ENCODE peak calls at places on chromosomes 6 and 20, in eight cellular contexts. M is SJSA1; V is effector memory CD4-positive, alpha-beta T cell; U is prostate gland; C is cardiac muscle cell; P is adipocyte; B is right atrium auricular region; Q is aorta. G is an unnamed sample.

GRCh38 chr6:16876201-16876600 is 114.9 kb upstream of the ATXN1 start:
- DNase-seq in P (no peak), U (no peak), Q (no peak), C (no peak), M (no peak), V (no peak), B (no peak), G (no peak)

GRCh38 chr20:59031326-59032022 is 661 bp downstream of the ATP5F1E start:
- DNase-seq in M (no peak), B (no peak), V (no peak), P (no peak), Q (no peak), C (peak; percentile 10), U (no peak), G (no peak)

GRCh38 chr6:45880139-45880538 is 135.5 kb downstream of the CLIC5 start:
- DNase-seq in U (no peak), V (no peak), M (peak; percentile 84), B (no peak), P (no peak), Q (no peak), C (peak; percentile 12), G (peak; percentile 59)

GRCh38 chr6:75113446-75113845 is 92.4 kb downstream of the COL12A1 start:
- DNase-seq in U (no peak), C (peak; percentile 45), Q (no peak), P (no peak), B (no peak), V (no peak), M (no peak), G (no peak)

GRCh38 chr20:60921021-60921622 is 330.9 kb upstream of the CDH4 start:
- DNase-seq in Q (no peak), B (no peak), U (no peak), P (peak; percentile 1), V (no peak), C (no peak), M (no peak), G (peak; percentile 25)

GRCh38 chr6:84667252-84668213 is 96.9 kb downstream of the TBX18 start:
- DNase-seq in P (no peak), M (no peak), B (no peak), C (peak; percentile 27), U (no peak), Q (no peak), V (no peak), G (no peak)

GRCh38 chr6:120355822-120356221 is 978.5 kb downstream of the TBC1D32 start:
- DNase-seq in C (peak; percentile 43), M (no peak), P (no peak), U (no peak), Q (no peak), B (no peak), V (no peak), G (no peak)

GRCh38 chr6:108944058-108944457 is 95.8 kb downstream of the ARMC2 start:
- DNase-seq in M (no peak), U (no peak), P (no peak), Q (no peak), C (no peak), B (no peak), V (no peak), G (no peak)

GRCh38 chr6:28947067-28947765 is 23.4 kb upstream of the TRIM27 start:
- DNase-seq in P (no peak), V (no peak), Q (no peak), C (no peak), B (no peak), U (no peak), M (no peak), G (no peak)

GRCh38 chr6:35719407-35719829 is 17.4 kb upstream of the ARMC12 start:
- DNase-seq in B (no peak), C (no peak), U (no peak), M (no peak), V (no peak), Q (peak; percentile 53), P (peak; percentile 31), G (no peak)
- H3K4me3 ChIP-seq in B (peak overlapping the region; percentile 19), C (no peak overlapping the region), U (no peak overlapping the region), M (no peak overlapping the region), V (no peak overlapping the region), Q (no peak overlapping the region), P (peak overlapping the region; percentile 42), G (no peak overlapping the region)

GRCh38 chr20:40682104-40683045 is 6.7 kb downstream of the MAFB start:
- DNase-seq in C (peak; percentile 67), B (peak; percentile 72), Q (no peak), M (no peak), P (peak; percentile 10), V (no peak), U (no peak), G (peak; percentile 86)
- H3K4me3 ChIP-seq in C (peak overlapping the region; percentile 32), B (peak overlapping the region; percentile 54), Q (no peak overlapping the region), M (no peak overlapping the region), P (peak overlapping the region; percentile 72), V (no peak overlapping the region), U (peak overlapping the region; percentile 4), G (peak overlapping the region; percentile 36)

DNA sequence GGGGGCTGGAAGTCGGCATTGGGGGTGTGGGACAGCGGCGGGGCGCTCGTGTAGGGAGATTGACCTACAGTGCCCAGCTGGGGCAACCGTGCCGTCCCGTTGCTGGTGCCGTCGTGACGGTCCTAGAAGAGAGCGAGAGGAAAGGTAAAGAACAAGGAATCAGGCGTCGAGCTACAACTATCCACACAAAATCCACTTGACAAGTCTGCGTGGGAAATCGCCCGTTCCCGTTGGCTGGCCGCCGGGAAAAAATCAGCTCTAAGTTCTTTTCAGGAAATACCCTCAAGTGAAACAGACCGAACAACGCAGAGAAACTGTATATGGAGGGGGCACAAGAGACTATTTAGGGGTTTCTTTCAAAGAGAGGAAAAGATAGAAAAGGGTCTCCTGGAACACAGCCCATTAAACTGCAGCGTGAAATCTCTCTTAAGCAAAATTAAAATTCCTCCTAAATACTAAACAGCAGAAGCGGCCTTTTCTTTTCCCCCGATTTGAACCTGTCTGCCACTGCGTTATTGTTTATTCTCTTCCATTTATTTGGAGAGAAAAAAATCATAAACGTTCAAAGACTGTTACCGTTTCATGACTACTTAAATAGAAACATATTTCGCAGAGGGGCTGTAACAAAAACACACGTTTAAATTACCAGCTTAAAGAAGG is 4.5 kb downstream of the TFAP2A start:
- DNase-seq in Q (no peak), M (peak; percentile 45), P (peak; percentile 37), C (no peak), B (no peak), U (no peak), V (no peak), G (no peak)
- H3K4me3 ChIP-seq in Q (no peak overlapping the region), M (peak overlapping the region; percentile 96), P (no peak overlapping the region), C (no peak overlapping the region), B (peak overlapping the region; percentile 62), U (peak overlapping the region; percentile 71), V (no peak overlapping the region), G (no peak overlapping the region)

GRCh38 chr6:105452924-105453756 is 50.3 kb upstream of the PREP start:
- DNase-seq in C (no peak), B (no peak), M (no peak), U (no peak), Q (no peak), P (no peak), V (peak; percentile 16), G (peak; percentile 47)
- H3K4me3 ChIP-seq in C (no peak overlapping the region), B (no peak overlapping the region), M (no peak overlapping the region), U (no peak overlapping the region), Q (no peak overlapping the region), P (no peak overlapping the region), V (no peak overlapping the region), G (no peak overlapping the region)

GRCh38 chr6:18503588-18504231 is 116.6 kb downstream of the RNF144B start:
- DNase-seq in B (peak; percentile 66), C (peak; percentile 86), P (peak; percentile 91), U (peak; percentile 71), M (peak; percentile 74), Q (no peak), V (no peak), G (no peak)
- H3K4me3 ChIP-seq in B (peak overlapping the region; percentile 39), C (no peak overlapping the region), P (peak overlapping the region; percentile 79), U (no peak overlapping the region), M (peak overlapping the region; percentile 7), Q (peak overlapping the region; percentile 25), V (no peak overlapping the region), G (peak overlapping the region; percentile 42)

GRCh38 chr6:139323511-139324445 is 32.0 kb upstream of the TXLNB start:
- DNase-seq in V (peak; percentile 74), U (no peak), P (peak; percentile 16), Q (peak; percentile 77), B (peak; percentile 81), C (peak; percentile 92), M (peak; percentile 51), G (peak; percentile 55)
- H3K4me3 ChIP-seq in V (peak overlapping the region; percentile 38), U (no peak overlapping the region), P (no peak overlapping the region), Q (no peak overlapping the region), B (peak overlapping the region; percentile 20), C (no peak overlapping the region), M (no peak overlapping the region), G (no peak overlapping the region)